ENCODE peak calls at places on chromosomes 13 and 19, in eight cellular contexts. A, B, R, F, P, Q, G and M are unnamed samples.

GRCh38 chr13:107466326-107466725 is 749.0 kb downstream of the LIG4 start:
- DNase-seq in A (peak; percentile 56), Q (no peak), F (no peak), G (no peak), P (no peak), B (no peak), R (no peak), M (peak; percentile 39)

GRCh38 chr13:77836423-77836822 is 82.2 kb downstream of the EDNRB start:
- DNase-seq in P (no peak), R (no peak), F (no peak), A (no peak), Q (peak; percentile 97), G (no peak), B (no peak), M (no peak)

GRCh38 chr13:37345869-37346268 is 240.4 kb upstream of the CSNK1A1L start:
- DNase-seq in P (no peak), B (no peak), G (no peak), R (no peak), A (no peak), Q (no peak), F (no peak), M (no peak)

GRCh38 chr13:95896302-95896701 is 156.9 kb downstream of the UGGT2 start:
- DNase-seq in B (no peak), R (no peak), A (peak; percentile 7), P (no peak), G (no peak), Q (no peak), F (no peak), M (no peak)

GRCh38 chr19:40798997-40799557 is at the start of gene EGLN2:
- DNase-seq in P (no peak), B (no peak), G (no peak), A (no peak), F (no peak), R (no peak), Q (no peak), M (no peak)

GRCh38 chr19:29001006-29001921 is 211.7 kb downstream of the UQCRFS1 start:
- DNase-seq in A (no peak), P (no peak), F (no peak), Q (peak; percentile 11), B (no peak), G (no peak), R (no peak), M (peak; percentile 57)

GRCh38 chr13:21465710-21466160 is 6.6 kb upstream of the ZDHHC20 start:
- DNase-seq in Q (no peak), A (no peak), R (peak; percentile 4), F (no peak), P (no peak), G (no peak), B (no peak), M (no peak)

GRCh38 chr13:82867284-82867683 is 1015.0 kb downstream of the SLITRK1 start:
- DNase-seq in G (no peak), P (no peak), R (no peak), F (no peak), A (no peak), Q (no peak), B (no peak), M (no peak)

GRCh38 chr19:19711306-19711933 is 21.5 kb downstream of the ZNF14 start:
- DNase-seq in R (no peak), G (no peak), Q (no peak), F (no peak), P (no peak), B (no peak), A (no peak), M (no peak)

GRCh38 chr13:44763604-44764311 is 187.6 kb upstream of the TSC22D1 start:
- DNase-seq in B (no peak), G (no peak), P (no peak), Q (peak; percentile 9), F (no peak), A (no peak), R (no peak), M (no peak)

GRCh38 chr19:5623397-5624153 is 692 bp downstream of the SAFB start:
- DNase-seq in R (no peak), B (no peak), G (no peak), A (no peak), Q (no peak), P (no peak), F (peak; percentile 32), M (no peak)

GRCh38 chr13:98541211-98541610 is 35.7 kb downstream of the STK24 start:
- DNase-seq in A (no peak), B (no peak), P (no peak), R (no peak), G (no peak), Q (no peak), F (no peak), M (no peak)